ENCODE peak calls at places on chromosomes 4 and X, in four cellular contexts. One of them, this sample, is unnamed.

GRCh38 chr4:6687947-6688878 is 5.5 kb upstream of the S100P start:
- DNase-seq in activated gamma-delta T cell treated with anti-CD3 and anti-CD28 coated beads, Interleukin-2, amount 50 U/mL, for 16 hours: no peak
- DNase-seq in left cardiac atrium: no peak
- DNase-seq in activated naive CD8-positive, alpha-beta T cell treated with anti-CD3 and anti-CD28 coated beads, Interleukin-2, amount 50 U/mL, for 24 hours: no peak
- DNase-seq in this sample: no peak

GRCh38 chrX:149962859-149963757 is 24.8 kb upstream of the EOLA2 start:
- DNase-seq in left cardiac atrium: peak
- DNase-seq in activated naive CD8-positive, alpha-beta T cell treated with anti-CD3 and anti-CD28 coated beads, Interleukin-2, amount 50 U/mL, for 24 hours: no peak
- DNase-seq in activated gamma-delta T cell treated with anti-CD3 and anti-CD28 coated beads, Interleukin-2, amount 50 U/mL, for 16 hours: no peak
- DNase-seq in this sample: no peak

GRCh38 chr4:78496021-78496643 is 55.4 kb upstream of the ANXA3 start:
- DNase-seq in activated gamma-delta T cell treated with anti-CD3 and anti-CD28 coated beads, Interleukin-2, amount 50 U/mL, for 16 hours: no peak
- DNase-seq in left cardiac atrium: no peak
- DNase-seq in activated naive CD8-positive, alpha-beta T cell treated with anti-CD3 and anti-CD28 coated beads, Interleukin-2, amount 50 U/mL, for 24 hours: no peak
- DNase-seq in this sample: no peak

GRCh38 chrX:46502848-46503247 is 42.4 kb downstream of the ZNF674 start:
- DNase-seq in activated gamma-delta T cell treated with anti-CD3 and anti-CD28 coated beads, Interleukin-2, amount 50 U/mL, for 16 hours: no peak
- DNase-seq in activated naive CD8-positive, alpha-beta T cell treated with anti-CD3 and anti-CD28 coated beads, Interleukin-2, amount 50 U/mL, for 24 hours: no peak
- DNase-seq in left cardiac atrium: no peak
- DNase-seq in this sample: no peak

GRCh38 chrX:40628506-40628905 is 5.3 kb downstream of the MPC1L start:
- DNase-seq in left cardiac atrium: no peak
- DNase-seq in activated naive CD8-positive, alpha-beta T cell treated with anti-CD3 and anti-CD28 coated beads, Interleukin-2, amount 50 U/mL, for 24 hours: no peak
- DNase-seq in activated gamma-delta T cell treated with anti-CD3 and anti-CD28 coated beads, Interleukin-2, amount 50 U/mL, for 16 hours: no peak
- DNase-seq in this sample: no peak

GRCh38 chr4:151715881-151716280 is 44.9 kb downstream of the GATB start:
- DNase-seq in activated naive CD8-positive, alpha-beta T cell treated with anti-CD3 and anti-CD28 coated beads, Interleukin-2, amount 50 U/mL, for 24 hours: no peak
- DNase-seq in left cardiac atrium: no peak
- DNase-seq in activated gamma-delta T cell treated with anti-CD3 and anti-CD28 coated beads, Interleukin-2, amount 50 U/mL, for 16 hours: no peak
- DNase-seq in this sample: no peak

GRCh38 chr4:1300466-1301455 is 11.1 kb downstream of the MAEA start:
- DNase-seq in left cardiac atrium: peak
- DNase-seq in activated gamma-delta T cell treated with anti-CD3 and anti-CD28 coated beads, Interleukin-2, amount 50 U/mL, for 16 hours: no peak
- DNase-seq in activated naive CD8-positive, alpha-beta T cell treated with anti-CD3 and anti-CD28 coated beads, Interleukin-2, amount 50 U/mL, for 24 hours: no peak
- DNase-seq in this sample: no peak

GRCh38 chrX:15988661-15989603 is 134.3 kb upstream of the AP1S2 start:
- DNase-seq in activated gamma-delta T cell treated with anti-CD3 and anti-CD28 coated beads, Interleukin-2, amount 50 U/mL, for 16 hours: no peak
- DNase-seq in left cardiac atrium: no peak
- DNase-seq in activated naive CD8-positive, alpha-beta T cell treated with anti-CD3 and anti-CD28 coated beads, Interleukin-2, amount 50 U/mL, for 24 hours: no peak
- DNase-seq in this sample: no peak

GRCh38 chrX:18220786-18221185 is at the start of gene BEND2:
- DNase-seq in left cardiac atrium: no peak
- DNase-seq in activated naive CD8-positive, alpha-beta T cell treated with anti-CD3 and anti-CD28 coated beads, Interleukin-2, amount 50 U/mL, for 24 hours: no peak
- DNase-seq in activated gamma-delta T cell treated with anti-CD3 and anti-CD28 coated beads, Interleukin-2, amount 50 U/mL, for 16 hours: no peak
- DNase-seq in this sample: no peak

GRCh38 chr4:152045781-152046571 is 285.2 kb upstream of the GATB start:
- DNase-seq in left cardiac atrium: peak
- DNase-seq in activated naive CD8-positive, alpha-beta T cell treated with anti-CD3 and anti-CD28 coated beads, Interleukin-2, amount 50 U/mL, for 24 hours: peak
- DNase-seq in activated gamma-delta T cell treated with anti-CD3 and anti-CD28 coated beads, Interleukin-2, amount 50 U/mL, for 16 hours: peak
- DNase-seq in this sample: no peak

GRCh38 chr4:76624271-76624681 is 189.2 kb downstream of the SHROOM3 start:
- DNase-seq in activated naive CD8-positive, alpha-beta T cell treated with anti-CD3 and anti-CD28 coated beads, Interleukin-2, amount 50 U/mL, for 24 hours: no peak
- DNase-seq in activated gamma-delta T cell treated with anti-CD3 and anti-CD28 coated beads, Interleukin-2, amount 50 U/mL, for 16 hours: no peak
- DNase-seq in left cardiac atrium: no peak
- DNase-seq in this sample: no peak

GRCh38 chr4:118765399-118765798 is 70.5 kb downstream of the SEC24D start:
- DNase-seq in activated naive CD8-positive, alpha-beta T cell treated with anti-CD3 and anti-CD28 coated beads, Interleukin-2, amount 50 U/mL, for 24 hours: no peak
- DNase-seq in left cardiac atrium: no peak
- DNase-seq in activated gamma-delta T cell treated with anti-CD3 and anti-CD28 coated beads, Interleukin-2, amount 50 U/mL, for 16 hours: no peak
- DNase-seq in this sample: no peak

GRCh38 chrX:88284844-88285243 is 462.2 kb upstream of the CPXCR1 start:
- DNase-seq in activated gamma-delta T cell treated with anti-CD3 and anti-CD28 coated beads, Interleukin-2, amount 50 U/mL, for 16 hours: no peak
- DNase-seq in left cardiac atrium: no peak
- DNase-seq in activated naive CD8-positive, alpha-beta T cell treated with anti-CD3 and anti-CD28 coated beads, Interleukin-2, amount 50 U/mL, for 24 hours: no peak
- DNase-seq in this sample: no peak

GRCh38 chrX:34778961-34779360 is 121.9 kb upstream of the TMEM47 start:
- DNase-seq in activated naive CD8-positive, alpha-beta T cell treated with anti-CD3 and anti-CD28 coated beads, Interleukin-2, amount 50 U/mL, for 24 hours: no peak
- DNase-seq in activated gamma-delta T cell treated with anti-CD3 and anti-CD28 coated beads, Interleukin-2, amount 50 U/mL, for 16 hours: no peak
- DNase-seq in left cardiac atrium: no peak
- DNase-seq in this sample: no peak

GRCh38 chr4:153198739-153199138 is 5.5 kb upstream of the TRIM2 start:
- DNase-seq in left cardiac atrium: no peak
- DNase-seq in activated gamma-delta T cell treated with anti-CD3 and anti-CD28 coated beads, Interleukin-2, amount 50 U/mL, for 16 hours: no peak
- DNase-seq in activated naive CD8-positive, alpha-beta T cell treated with anti-CD3 and anti-CD28 coated beads, Interleukin-2, amount 50 U/mL, for 24 hours: no peak
- DNase-seq in this sample: no peak

GRCh38 chrX:42456301-42456700 is 321.7 kb downstream of the PPP1R2C start:
- DNase-seq in activated gamma-delta T cell treated with anti-CD3 and anti-CD28 coated beads, Interleukin-2, amount 50 U/mL, for 16 hours: no peak
- DNase-seq in left cardiac atrium: no peak
- DNase-seq in activated naive CD8-positive, alpha-beta T cell treated with anti-CD3 and anti-CD28 coated beads, Interleukin-2, amount 50 U/mL, for 24 hours: no peak
- DNase-seq in this sample: no peak

GRCh38 chr4:152360045-152360410 is 175.9 kb downstream of the FBXW7 start:
- DNase-seq in activated naive CD8-positive, alpha-beta T cell treated with anti-CD3 and anti-CD28 coated beads, Interleukin-2, amount 50 U/mL, for 24 hours: no peak
- DNase-seq in left cardiac atrium: no peak
- DNase-seq in activated gamma-delta T cell treated with anti-CD3 and anti-CD28 coated beads, Interleukin-2, amount 50 U/mL, for 16 hours: no peak
- DNase-seq in this sample: no peak

GRCh38 chrX:30627818-30628652 is 25.2 kb upstream of the GK start:
- DNase-seq in activated gamma-delta T cell treated with anti-CD3 and anti-CD28 coated beads, Interleukin-2, amount 50 U/mL, for 16 hours: no peak
- DNase-seq in activated naive CD8-positive, alpha-beta T cell treated with anti-CD3 and anti-CD28 coated beads, Interleukin-2, amount 50 U/mL, for 24 hours: no peak
- DNase-seq in left cardiac atrium: no peak
- DNase-seq in this sample: no peak

GRCh38 chr4:108825737-108826136 is 62.9 kb upstream of the ETNPPL start:
- DNase-seq in activated naive CD8-positive, alpha-beta T cell treated with anti-CD3 and anti-CD28 coated beads, Interleukin-2, amount 50 U/mL, for 24 hours: no peak
- DNase-seq in activated gamma-delta T cell treated with anti-CD3 and anti-CD28 coated beads, Interleukin-2, amount 50 U/mL, for 16 hours: no peak
- DNase-seq in left cardiac atrium: no peak
- DNase-seq in this sample: no peak

GRCh38 chr4:7815981-7816380 is 123.7 kb downstream of the AFAP1 start:
- DNase-seq in left cardiac atrium: no peak
- DNase-seq in activated naive CD8-positive, alpha-beta T cell treated with anti-CD3 and anti-CD28 coated beads, Interleukin-2, amount 50 U/mL, for 24 hours: no peak
- DNase-seq in activated gamma-delta T cell treated with anti-CD3 and anti-CD28 coated beads, Interleukin-2, amount 50 U/mL, for 16 hours: no peak
- DNase-seq in this sample: no peak

GRCh38 chr4:174423257-174423944 is 98.9 kb downstream of the HPGD start:
- DNase-seq in activated gamma-delta T cell treated with anti-CD3 and anti-CD28 coated beads, Interleukin-2, amount 50 U/mL, for 16 hours: no peak
- DNase-seq in left cardiac atrium: peak
- DNase-seq in activated naive CD8-positive, alpha-beta T cell treated with anti-CD3 and anti-CD28 coated beads, Interleukin-2, amount 50 U/mL, for 24 hours: no peak
- DNase-seq in this sample: no peak

GRCh38 chr4:150010525-150011126 is 67.6 kb upstream of the DCLK2 start:
- DNase-seq in activated gamma-delta T cell treated with anti-CD3 and anti-CD28 coated beads, Interleukin-2, amount 50 U/mL, for 16 hours: no peak
- DNase-seq in left cardiac atrium: peak
- DNase-seq in activated naive CD8-positive, alpha-beta T cell treated with anti-CD3 and anti-CD28 coated beads, Interleukin-2, amount 50 U/mL, for 24 hours: no peak
- DNase-seq in this sample: no peak

GRCh38 chr4:168811207-168811606 is 198.8 kb downstream of the CBR4 start:
- DNase-seq in left cardiac atrium: no peak
- DNase-seq in activated naive CD8-positive, alpha-beta T cell treated with anti-CD3 and anti-CD28 coated beads, Interleukin-2, amount 50 U/mL, for 24 hours: no peak
- DNase-seq in activated gamma-delta T cell treated with anti-CD3 and anti-CD28 coated beads, Interleukin-2, amount 50 U/mL, for 16 hours: no peak
- DNase-seq in this sample: no peak

GRCh38 chr4:7336067-7336569 is 98.6 kb downstream of the PSAPL1 start:
- DNase-seq in activated naive CD8-positive, alpha-beta T cell treated with anti-CD3 and anti-CD28 coated beads, Interleukin-2, amount 50 U/mL, for 24 hours: no peak
- DNase-seq in activated gamma-delta T cell treated with anti-CD3 and anti-CD28 coated beads, Interleukin-2, amount 50 U/mL, for 16 hours: no peak
- DNase-seq in left cardiac atrium: no peak
- DNase-seq in this sample: no peak

GRCh38 chrX:68681443-68681941 is 34.0 kb downstream of the STARD8 start:
- DNase-seq in activated naive CD8-positive, alpha-beta T cell treated with anti-CD3 and anti-CD28 coated beads, Interleukin-2, amount 50 U/mL, for 24 hours: no peak
- DNase-seq in activated gamma-delta T cell treated with anti-CD3 and anti-CD28 coated beads, Interleukin-2, amount 50 U/mL, for 16 hours: no peak
- DNase-seq in left cardiac atrium: no peak
- DNase-seq in this sample: no peak

GRCh38 chr4:139015948-139016451 is 419 bp downstream of the NOCT start:
- DNase-seq in activated gamma-delta T cell treated with anti-CD3 and anti-CD28 coated beads, Interleukin-2, amount 50 U/mL, for 16 hours: peak
- DNase-seq in activated naive CD8-positive, alpha-beta T cell treated with anti-CD3 and anti-CD28 coated beads, Interleukin-2, amount 50 U/mL, for 24 hours: peak
- DNase-seq in left cardiac atrium: no peak
- DNase-seq in this sample: no peak

GRCh38 chr4:148779771-148780170 is 337.6 kb upstream of the NR3C2 start:
- DNase-seq in activated gamma-delta T cell treated with anti-CD3 and anti-CD28 coated beads, Interleukin-2, amount 50 U/mL, for 16 hours: no peak
- DNase-seq in activated naive CD8-positive, alpha-beta T cell treated with anti-CD3 and anti-CD28 coated beads, Interleukin-2, amount 50 U/mL, for 24 hours: no peak
- DNase-seq in left cardiac atrium: no peak
- DNase-seq in this sample: no peak

GRCh38 chr4:150089732-150090131 is 11.5 kb downstream of the DCLK2 start:
- DNase-seq in left cardiac atrium: no peak
- DNase-seq in activated naive CD8-positive, alpha-beta T cell treated with anti-CD3 and anti-CD28 coated beads, Interleukin-2, amount 50 U/mL, for 24 hours: no peak
- DNase-seq in activated gamma-delta T cell treated with anti-CD3 and anti-CD28 coated beads, Interleukin-2, amount 50 U/mL, for 16 hours: no peak
- DNase-seq in this sample: no peak

GRCh38 chrX:47523297-47523696 is 37.7 kb upstream of the ARAF start:
- DNase-seq in activated gamma-delta T cell treated with anti-CD3 and anti-CD28 coated beads, Interleukin-2, amount 50 U/mL, for 16 hours: peak
- DNase-seq in activated naive CD8-positive, alpha-beta T cell treated with anti-CD3 and anti-CD28 coated beads, Interleukin-2, amount 50 U/mL, for 24 hours: peak
- DNase-seq in left cardiac atrium: peak
- DNase-seq in this sample: peak

This sample was measured in natural killer cell treated with Interleukin-12 subunit alpha and Interleukin-12 subunit beta and Interleukin-15 and Interleukin-18, amount 100 ng/mL, for 72 hours.